ENCODE peak calls at places on chromosomes 3 and 15, in eight cellular contexts. K is AG04449; F is right atrium auricular region; O is GM12865; P is CD8-positive, alpha-beta memory T cell; T is uterus; E is fibroblast of mammary gland; Y is mesendoderm. W is an unnamed sample.

GRCh38 chr15:69118089-69118488 is 42.3 kb upstream of the GLCE start:
- DNase-seq in K (no peak), F (no peak), O (no peak), P (no peak), T (no peak), E (no peak), Y (no peak), W (no peak)

GRCh38 chr3:123584284-123584987 is 417 bp downstream of the HACD2 start:
- DNase-seq in K (no peak), F (no peak), O (no peak), P (no peak), T (peak), E (peak), Y (no peak), W (peak)

GRCh38 chr15:98647774-98648653 is at the start of gene IGF1R:
- DNase-seq in K (no peak), F (peak), O (peak), P (peak), T (peak), E (peak), Y (peak), W (peak)

GRCh38 chr3:184737641-184738518 is 26.0 kb upstream of the MAGEF1 start:
- DNase-seq in K (no peak), F (no peak), O (no peak), P (no peak), T (peak), E (peak), Y (no peak), W (no peak)

GRCh38 chr15:72252663-72253299 is 19.6 kb downstream of the PARP6 start:
- DNase-seq in K (no peak), F (no peak), O (no peak), P (no peak), T (no peak), E (no peak), Y (no peak), W (no peak)

GRCh38 chr3:139267300-139268246 is 76.2 kb upstream of the MRPS22 start:
- DNase-seq in K (no peak), F (no peak), O (no peak), P (no peak), T (no peak), E (no peak), Y (no peak), W (no peak)

GRCh38 chr3:85041562-85042055 is 82.8 kb downstream of the CADM2 start:
- DNase-seq in K (no peak), F (no peak), O (no peak), P (no peak), T (no peak), E (no peak), Y (no peak), W (no peak)

GRCh38 chr15:66825731-66826130 is 123.7 kb downstream of the SMAD6 start:
- DNase-seq in K (no peak), F (no peak), O (no peak), P (no peak), T (no peak), E (no peak), Y (no peak), W (no peak)

GRCh38 chr3:89586256-89586655 is 478.8 kb downstream of the EPHA3 start:
- DNase-seq in K (no peak), F (no peak), O (no peak), P (no peak), T (no peak), E (no peak), Y (no peak), W (no peak)

GRCh38 chr3:181722156-181722555 is 10.4 kb downstream of the SOX2 start:
- DNase-seq in K (no peak), F (no peak), O (no peak), P (no peak), T (no peak), E (no peak), Y (no peak), W (no peak)

GRCh38 chr15:65355173-65355982 is 22.4 kb downstream of the IGDCC3 start:
- DNase-seq in K (no peak), F (no peak), O (no peak), P (no peak), T (no peak), E (no peak), Y (peak), W (peak)
- H3K4me3 ChIP-seq in K (peak), F (peak), O (no peak), P (no peak), T (peak), E (peak), Y (peak), W (peak)

DNA sequence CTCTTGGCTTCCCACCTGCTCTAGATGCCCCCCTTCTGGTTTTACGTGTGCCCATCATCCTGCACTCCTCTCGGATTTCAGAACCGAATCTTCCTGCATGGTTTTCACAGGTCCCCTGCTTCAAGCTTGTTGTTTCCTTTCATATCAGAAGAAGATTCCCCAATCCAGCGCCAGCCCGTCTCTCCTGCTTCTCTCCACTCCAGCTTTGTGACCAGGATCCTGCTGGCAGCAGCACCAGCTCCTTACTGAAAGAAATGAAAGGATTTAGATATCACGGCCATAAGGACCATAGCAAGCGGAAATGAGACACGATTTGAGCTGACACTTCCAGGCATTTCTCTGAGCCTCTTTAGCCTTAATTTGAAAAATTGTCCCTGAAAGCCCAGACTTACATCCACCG is 180.3 kb upstream of the UBE3A start:
- DNase-seq in K (no peak), F (no peak), O (no peak), P (no peak), T (no peak), E (no peak), Y (no peak), W (peak)
- H3K4me3 ChIP-seq in K (no peak), F (no peak), O (no peak), P (no peak), T (no peak), E (no peak), Y (no peak), W (no peak)

DNA sequence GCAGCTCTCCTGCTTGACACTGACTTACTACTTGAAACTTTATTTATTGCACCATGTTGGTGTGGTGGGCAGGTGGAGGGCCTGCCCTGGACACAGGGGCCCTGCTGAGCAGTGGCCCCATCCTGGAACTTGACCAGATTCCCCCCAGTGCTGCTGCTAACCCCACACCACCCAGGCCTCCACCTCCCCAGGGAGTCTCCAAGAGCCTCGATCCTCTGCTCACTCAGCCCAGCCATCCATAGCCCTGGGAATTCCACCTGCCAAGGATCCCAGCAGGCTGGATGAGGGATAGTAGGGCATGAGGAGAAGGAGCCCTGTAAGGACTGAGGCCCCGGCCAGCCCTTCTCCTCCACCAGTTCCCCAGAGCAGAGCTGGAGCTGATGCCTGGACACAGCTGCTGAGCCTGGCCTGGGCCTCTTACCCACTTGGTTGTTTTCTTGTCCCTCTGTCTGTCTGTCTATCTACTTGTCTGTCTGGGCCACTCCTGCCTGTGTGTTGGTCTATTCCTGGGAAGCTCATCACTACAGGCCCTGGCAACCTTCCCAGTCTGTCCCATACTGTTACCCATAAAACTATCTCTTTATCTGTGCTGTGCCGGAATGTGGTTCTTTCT is 2.8 kb downstream of the CHAC1 start:
- DNase-seq in K (no peak), F (no peak), O (no peak), P (no peak), T (no peak), E (no peak), Y (no peak), W (no peak)
- H3K4me3 ChIP-seq in K (peak), F (no peak), O (no peak), P (no peak), T (no peak), E (no peak), Y (no peak), W (no peak)

GRCh38 chr3:195868866-195869412 is 39.4 kb downstream of the TNK2 start:
- DNase-seq in K (no peak), F (no peak), O (no peak), P (no peak), T (no peak), E (no peak), Y (no peak), W (no peak)

GRCh38 chr3:195868336-195868865 is 40.0 kb downstream of the TNK2 start:
- DNase-seq in K (no peak), F (no peak), O (no peak), P (no peak), T (no peak), E (no peak), Y (no peak), W (no peak)

GRCh38 chr3:195870937-195871336 is 37.4 kb downstream of the TNK2 start:
- DNase-seq in K (no peak), F (no peak), O (no peak), P (no peak), T (no peak), E (no peak), Y (no peak), W (no peak)

GRCh38 chr3:195870442-195870841 is 37.9 kb downstream of the TNK2 start:
- DNase-seq in K (no peak), F (no peak), O (no peak), P (no peak), T (no peak), E (peak), Y (no peak), W (no peak)

DNA sequence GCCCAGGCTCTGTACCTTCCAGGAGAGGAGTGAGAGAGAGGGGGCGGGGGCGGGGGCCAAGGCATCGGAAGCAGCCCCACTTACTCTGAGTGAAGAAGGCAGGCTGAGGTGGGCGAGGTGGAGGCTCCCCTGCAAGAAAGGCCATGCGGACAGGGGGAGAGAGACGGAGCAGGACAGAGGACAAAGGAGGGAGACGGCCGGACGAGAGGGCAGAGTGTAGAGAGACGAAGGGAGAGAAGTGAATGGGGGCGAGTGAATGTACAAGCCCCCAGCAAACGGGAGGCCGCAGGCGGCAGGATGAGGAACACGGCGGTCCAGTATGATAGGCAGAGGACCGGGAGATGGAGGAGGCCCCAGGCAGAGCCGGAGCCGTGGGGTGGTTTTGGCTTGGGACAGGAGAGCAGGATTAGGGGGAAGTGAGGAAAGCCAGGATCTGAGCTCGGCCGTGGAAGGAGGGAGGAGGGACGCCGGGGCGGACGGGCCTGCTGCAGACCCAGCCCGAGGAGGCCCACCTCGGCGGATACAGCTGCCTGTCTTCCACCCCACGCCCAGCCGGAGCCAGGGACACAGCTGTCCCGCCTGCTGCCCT is 38.8 kb downstream of the TNK2 start:
- DNase-seq in K (no peak), F (no peak), O (no peak), P (no peak), T (no peak), E (no peak), Y (no peak), W (no peak)
- H3K4me3 ChIP-seq in K (no peak), F (no peak), O (no peak), P (no peak), T (no peak), E (no peak), Y (no peak), W (no peak)

GRCh38 chr3:46393554-46394434 is 13.1 kb downstream of the CCR5AS start:
- DNase-seq in K (no peak), F (no peak), O (peak), P (no peak), T (no peak), E (peak), Y (peak), W (peak)

GRCh38 chr3:46393011-46393410 is 13.9 kb downstream of the CCR5AS start:
- DNase-seq in K (no peak), F (no peak), O (no peak), P (no peak), T (no peak), E (no peak), Y (peak), W (no peak)

GRCh38 chr3:46396129-46396528 is 10.7 kb downstream of the CCR5AS start:
- DNase-seq in K (no peak), F (no peak), O (peak), P (no peak), T (no peak), E (no peak), Y (no peak), W (no peak)

GRCh38 chr3:46397111-46397510 is 9.8 kb downstream of the CCR5AS start:
- DNase-seq in K (no peak), F (no peak), O (no peak), P (no peak), T (no peak), E (no peak), Y (no peak), W (no peak)

GRCh38 chr3:46395210-46395661 is 11.6 kb downstream of the CCR5AS start:
- DNase-seq in K (no peak), F (no peak), O (no peak), P (no peak), T (no peak), E (no peak), Y (no peak), W (peak)
- H3K4me3 ChIP-seq in K (no peak), F (no peak), O (no peak), P (no peak), T (no peak), E (no peak), Y (no peak), W (no peak)

GRCh38 chr3:188242426-188243123 is 88.6 kb downstream of the LPP start:
- DNase-seq in K (no peak), F (no peak), O (peak), P (no peak), T (no peak), E (no peak), Y (no peak), W (no peak)

GRCh38 chr3:188241072-188241471 is 87.1 kb downstream of the LPP start:
- DNase-seq in K (no peak), F (no peak), O (no peak), P (no peak), T (no peak), E (peak), Y (no peak), W (no peak)

GRCh38 chr3:188244395-188244861 is 90.5 kb downstream of the LPP start:
- DNase-seq in K (peak), F (no peak), O (no peak), P (no peak), T (no peak), E (peak), Y (no peak), W (no peak)

GRCh38 chr3:188241883-188242282 is 87.9 kb downstream of the LPP start:
- DNase-seq in K (no peak), F (no peak), O (no peak), P (no peak), T (no peak), E (peak), Y (no peak), W (no peak)

GRCh38 chr3:188243124-188243795 is 89.3 kb downstream of the LPP start:
- DNase-seq in K (no peak), F (no peak), O (no peak), P (no peak), T (no peak), E (no peak), Y (peak), W (no peak)
- H3K4me3 ChIP-seq in K (no peak), F (no peak), O (no peak), P (no peak), T (no peak), E (no peak), Y (no peak), W (no peak)

GRCh38 chr3:185786956-185787877 is 37.6 kb downstream of the IGF2BP2 start:
- DNase-seq in K (no peak), F (no peak), O (no peak), P (no peak), T (no peak), E (no peak), Y (no peak), W (peak)
- H3K4me3 ChIP-seq in K (no peak), F (no peak), O (no peak), P (no peak), T (no peak), E (no peak), Y (no peak), W (peak)

DNA sequence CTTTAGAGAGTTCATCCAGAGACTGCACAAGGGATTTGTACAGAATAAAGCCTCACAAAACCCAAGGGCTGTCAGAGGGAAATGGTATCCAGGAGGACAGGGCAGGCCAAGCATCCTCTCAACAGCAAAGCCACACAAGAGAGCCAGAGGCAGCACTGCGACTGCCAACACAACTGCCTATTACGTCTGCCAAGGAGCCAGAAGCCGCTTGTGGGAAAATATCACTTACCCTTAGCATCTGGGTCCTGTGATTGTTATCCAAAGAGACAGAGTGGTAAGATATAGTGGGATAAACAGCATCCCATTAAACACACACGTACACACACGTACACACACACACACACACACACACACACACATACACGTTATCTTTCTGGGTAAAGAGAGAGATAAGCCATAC is 618.3 kb upstream of the AGTR1 start:
- DNase-seq in K (no peak), F (peak), O (no peak), P (no peak), T (no peak), E (no peak), Y (no peak), W (peak)
- H3K4me3 ChIP-seq in K (no peak), F (no peak), O (no peak), P (no peak), T (no peak), E (no peak), Y (no peak), W (no peak)

GRCh38 chr3:172259726-172260248 is 188.5 kb downstream of the GHSR start:
- DNase-seq in K (no peak), F (no peak), O (no peak), P (no peak), T (no peak), E (no peak), Y (no peak), W (no peak)

GRCh38 chr3:172258616-172259015 is 189.6 kb downstream of the GHSR start:
- DNase-seq in K (no peak), F (no peak), O (no peak), P (no peak), T (peak), E (peak), Y (no peak), W (peak)

GRCh38 chr3:172259191-172259590 is 189.1 kb downstream of the GHSR start:
- DNase-seq in K (no peak), F (no peak), O (no peak), P (no peak), T (peak), E (peak), Y (no peak), W (no peak)

GRCh38 chr3:172260381-172260780 is 187.9 kb downstream of the GHSR start:
- DNase-seq in K (peak), F (no peak), O (no peak), P (no peak), T (no peak), E (no peak), Y (no peak), W (no peak)

GRCh38 chr3:172261053-172261452 is 187.2 kb downstream of the GHSR start:
- DNase-seq in K (no peak), F (no peak), O (no peak), P (no peak), T (no peak), E (no peak), Y (no peak), W (no peak)
- H3K4me3 ChIP-seq in K (no peak), F (no peak), O (no peak), P (no peak), T (no peak), E (no peak), Y (no peak), W (no peak)